ENCODE peak calls at places on chromosomes 3 and 15, in four cellular contexts. D is IMR-90, Q is endothelial cell of umbilical vein, E is K562. Y is an unnamed sample.

GRCh38 chr3:31166249-31166885 is 271.9 kb upstream of the GADL1 start:
- DNase-seq in D (peak; percentile 84), Q (peak; percentile 91), E (no peak), Y (no peak)

GRCh38 chr15:45185903-45186770 is 1.6 kb downstream of the SHF start:
- DNase-seq in D (peak; percentile 20), Q (no peak), E (no peak), Y (no peak)

GRCh38 chr15:67766963-67767362 is 58.3 kb upstream of the SKOR1 start:
- DNase-seq in D (no peak), Q (no peak), E (no peak), Y (no peak)

GRCh38 chr3:129104051-129104450 is 17.6 kb downstream of the RAB43 start:
- DNase-seq in D (no peak), Q (no peak), E (no peak), Y (no peak)

GRCh38 chr3:113231827-113232253 is 20.5 kb downstream of the BOC start:
- DNase-seq in D (peak; percentile 89), Q (peak; percentile 24), E (no peak), Y (peak; percentile 71)

GRCh38 chr3:123586131-123586530 is 1.3 kb upstream of the HACD2 start:
- DNase-seq in D (no peak), Q (peak; percentile 59), E (peak; percentile 9), Y (no peak)

GRCh38 chr3:54046677-54047214 is 75.6 kb upstream of the CACNA2D3 start:
- DNase-seq in D (no peak), Q (no peak), E (no peak), Y (peak; percentile 71)

GRCh38 chr3:129650256-129650872 is 43.9 kb upstream of the PLXND1 start:
- DNase-seq in D (peak; percentile 84), Q (peak; percentile 80), E (peak; percentile 58), Y (peak; percentile 56)

GRCh38 chr3:13548696-13549512 is at the start of gene FBLN2:
- DNase-seq in D (no peak), Q (no peak), E (peak; percentile 99), Y (no peak)

GRCh38 chr3:124207873-124208473 is 216.0 kb upstream of the ROPN1 start:
- DNase-seq in D (no peak), Q (no peak), E (no peak), Y (no peak)

GRCh38 chr3:43176666-43177065 is 70.8 kb upstream of the POMGNT2 start:
- DNase-seq in D (no peak), Q (peak; percentile 76), E (no peak), Y (no peak)

GRCh38 chr15:88636654-88637053 is 2.2 kb upstream of the ISG20 start:
- DNase-seq in D (peak; percentile 36), Q (no peak), E (no peak), Y (no peak)

GRCh38 chr3:119340436-119340835 is 46.3 kb downstream of the ARHGAP31 start:
- DNase-seq in D (no peak), Q (peak; percentile 47), E (no peak), Y (no peak)

GRCh38 chr3:44509985-44510360 is 32.5 kb upstream of the ZNF445 start:
- DNase-seq in D (peak; percentile 17), Q (peak; percentile 49), E (peak; percentile 26), Y (no peak)

GRCh38 chr3:45545476-45545875 is 49.1 kb upstream of the LIMD1 start:
- DNase-seq in D (peak; percentile 45), Q (no peak), E (peak; percentile 77), Y (no peak)

GRCh38 chr3:171954644-171955365 is 84.6 kb upstream of the FNDC3B start:
- DNase-seq in D (no peak), Q (peak; percentile 88), E (no peak), Y (no peak)

GRCh38 chr3:58351920-58352319 is 19.2 kb downstream of the PXK start:
- DNase-seq in D (no peak), Q (no peak), E (no peak), Y (no peak)

GRCh38 chr3:37992271-37993066 is 1.9 kb downstream of the VILL start:
- DNase-seq in D (no peak), Q (no peak), E (peak; percentile 51), Y (no peak)

GRCh38 chr15:70669966-70670658 is 93.2 kb downstream of the UACA start:
- DNase-seq in D (no peak), Q (no peak), E (no peak), Y (no peak)

GRCh38 chr3:48018841-48019240 is 2.6 kb upstream of the MAP4 start:
- DNase-seq in D (peak; percentile 81), Q (no peak), E (no peak), Y (no peak)

GRCh38 chr3:43894176-43895049 is 203.7 kb downstream of the ABHD5 start:
- DNase-seq in D (peak; percentile 68), Q (peak; percentile 77), E (peak; percentile 71), Y (no peak)

GRCh38 chr15:74180689-74181602 is 7.4 kb downstream of the ISLR start:
- DNase-seq in D (no peak), Q (no peak), E (no peak), Y (no peak)

GRCh38 chr15:74182131-74182530 is 8.6 kb downstream of the ISLR start:
- DNase-seq in D (no peak), Q (no peak), E (no peak), Y (no peak)

GRCh38 chr15:74179101-74179841 is 5.8 kb downstream of the ISLR start:
- DNase-seq in D (peak; percentile 86), Q (peak; percentile 42), E (no peak), Y (no peak)

GRCh38 chr15:74178326-74179100 is 5.0 kb downstream of the ISLR start:
- DNase-seq in D (no peak), Q (no peak), E (no peak), Y (no peak)

GRCh38 chr15:74179983-74180688 is 6.6 kb downstream of the ISLR start:
- DNase-seq in D (peak; percentile 37), Q (peak; percentile 18), E (no peak), Y (no peak)
- TF ChIP-seq CTCF in D (no peak), Q (no peak), E (no peak), Y (no peak)

GRCh38 chr15:25869696-25870095 is 6.6 kb upstream of the ATP10A start:
- DNase-seq in D (no peak), Q (no peak), E (no peak), Y (no peak)
- H3K9me1 ChIP-seq in D (no peaks in the 10 kb centered on the region), Q (no peaks in the 10 kb centered on the region), E (no peaks in the 10 kb centered on the region), Y (no peaks in the 10 kb centered on the region)

DNA sequence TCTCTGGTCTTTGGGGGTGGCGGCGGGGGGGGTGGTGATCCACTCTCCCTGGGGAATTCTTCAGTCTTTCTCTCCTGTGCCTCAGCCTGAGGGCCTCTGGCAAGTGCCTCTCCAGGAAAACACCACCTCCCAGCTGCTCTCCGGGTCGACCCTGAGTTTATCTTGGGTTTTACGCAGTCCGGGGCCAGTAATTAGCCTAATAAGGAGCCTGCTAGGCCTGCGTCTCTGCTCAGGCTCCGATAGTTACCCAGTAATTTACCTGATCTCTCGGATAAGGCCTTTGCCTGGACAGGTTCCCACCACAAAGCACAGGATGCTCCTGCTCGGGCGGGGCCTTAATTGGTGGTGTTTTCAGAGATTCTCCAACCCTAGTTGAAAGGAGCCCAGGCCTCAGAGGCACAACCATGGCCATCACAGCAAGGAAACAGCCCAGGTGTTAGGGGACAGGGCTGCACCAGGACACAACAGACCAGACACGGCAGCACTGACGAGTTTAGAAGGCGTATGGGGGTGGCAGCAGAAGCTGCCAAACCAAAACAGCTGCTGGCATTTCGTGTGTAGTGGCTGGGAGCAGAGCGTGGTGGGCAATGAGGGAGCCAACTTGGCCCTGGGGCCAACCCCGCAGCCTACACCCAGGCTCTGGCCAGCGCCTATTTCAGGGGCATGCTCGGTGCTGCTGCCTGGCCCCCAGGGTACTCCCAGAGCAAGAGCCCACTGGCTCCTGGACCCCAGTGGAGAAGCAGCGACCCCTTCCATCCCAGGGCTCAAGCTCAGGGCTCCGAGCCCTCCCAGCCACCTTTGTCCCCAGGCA is 71.4 kb downstream of the KLF13 start:
- DNase-seq in D (no peak), Q (no peak), E (no peak), Y (no peak)
- H3K4me2 ChIP-seq in D (no peak overlapping the region), Q (no peak overlapping the region), E (no peak overlapping the region), Y (peak overlapping the region; percentile 87)

DNA sequence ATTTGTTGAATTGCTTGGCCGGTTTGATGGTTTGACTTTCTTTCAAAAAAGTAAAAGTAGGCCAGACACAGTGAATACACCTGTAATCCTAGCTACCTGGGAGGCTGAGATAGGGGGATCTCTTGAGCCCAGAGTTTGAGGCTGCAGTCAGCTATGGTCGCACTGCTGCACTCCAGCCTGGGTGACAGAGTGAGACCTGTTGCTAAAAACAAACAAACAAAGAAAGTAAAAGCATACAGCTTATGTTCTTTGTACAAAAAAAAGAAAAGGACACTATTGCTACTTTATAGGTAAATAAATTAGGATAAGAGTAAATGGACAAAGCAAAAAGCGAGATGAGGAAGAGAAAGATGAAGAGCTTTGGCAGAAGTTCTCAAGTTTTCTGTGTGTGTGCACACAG is 13.9 kb upstream of the FEZF2 start:
- DNase-seq in D (no peak), Q (no peak), E (no peak), Y (no peak)
- TF ChIP-seq CTCF in D (no peak), Q (no peak), E (no peak), Y (no peak)

GRCh38 chr3:126512026-126512425 is 5.5 kb downstream of the UROC1 start:
- DNase-seq in D (no peak), Q (no peak), E (no peak), Y (no peak)
- H3K9me1 ChIP-seq in D (no peaks in the 10 kb centered on the region), Q (no peaks in the 10 kb centered on the region), E (no peaks in the 10 kb centered on the region), Y (no peaks in the 10 kb centered on the region)

GRCh38 chr15:57872281-57873010 is 165.9 kb downstream of the POLR2M start:
- DNase-seq in D (no peak), Q (no peak), E (no peak), Y (no peak)

GRCh38 chr15:57867970-57868791 is 161.7 kb downstream of the POLR2M start:
- DNase-seq in D (no peak), Q (no peak), E (no peak), Y (no peak)

GRCh38 chr15:57875347-57875746 is 168.8 kb downstream of the POLR2M start:
- DNase-seq in D (no peak), Q (no peak), E (no peak), Y (no peak)

GRCh38 chr15:57878573-57878972 is 172.1 kb downstream of the POLR2M start:
- DNase-seq in D (no peak), Q (peak; percentile 85), E (no peak), Y (no peak)

GRCh38 chr15:57873564-57874209 is 167.2 kb downstream of the POLR2M start:
- DNase-seq in D (peak; percentile 7), Q (peak; percentile 57), E (no peak), Y (no peak)
- H3K4me2 ChIP-seq in D (no peak overlapping the region), Q (peak overlapping the region; percentile 24), E (no peak overlapping the region), Y (peak overlapping the region; percentile 42)

DNA sequence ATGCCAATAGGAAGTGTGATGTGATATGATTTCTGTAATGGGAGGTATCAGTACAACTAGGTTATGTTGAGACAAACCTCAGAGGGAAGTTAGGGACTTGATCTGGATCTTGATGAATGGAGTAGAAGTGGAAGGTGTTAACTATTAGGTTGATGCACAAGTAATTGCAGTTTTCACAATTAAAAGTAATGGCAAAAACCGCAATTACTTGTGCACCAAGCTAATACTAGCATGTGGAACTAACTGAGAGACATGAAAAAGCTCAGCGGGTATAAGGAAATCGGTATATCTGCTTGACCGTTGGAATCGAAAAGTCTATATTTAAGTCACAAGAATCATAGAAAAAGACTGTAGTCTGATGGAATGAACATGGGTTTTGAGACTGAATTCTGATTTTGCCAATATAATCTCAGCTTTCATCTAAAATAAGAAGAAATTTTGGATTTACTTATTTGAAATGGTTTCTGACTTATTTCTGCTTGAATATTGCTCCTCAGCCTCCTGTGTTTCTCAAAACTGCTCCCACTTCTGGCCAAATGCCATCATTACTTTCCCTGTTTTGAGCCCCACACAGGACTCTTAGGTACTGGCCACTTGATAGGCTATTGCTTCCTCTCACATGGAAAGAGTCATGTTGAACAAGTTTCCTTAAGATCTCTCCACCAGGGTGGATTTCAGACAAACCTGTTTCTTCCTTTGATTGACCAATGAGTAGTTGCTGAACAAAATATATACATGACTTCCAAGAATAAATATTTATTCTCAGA is 271.5 kb upstream of the COL8A1 start:
- DNase-seq in D (no peak), Q (peak; percentile 15), E (no peak), Y (no peak)
- TF ChIP-seq CTCF in D (no peak), Q (no peak), E (no peak), Y (no peak)